ENCODE peak calls at places on chromosome 21, in nine cellular contexts. D is substantia nigra; I is HuH-7; Y is kidney; C is aorta; W is putamen; V is stimulated activated CD4-positive, alpha-beta T cell treated with anti-CD3 and anti-CD28 coated beads, Interleukin-1b, Interleukin-23, amount 100 ng/mL, for 48 hours; B is HEK293T; Q is Caki2. F is an unnamed sample.

GRCh38 chr21:39680216-39680615 is 64.8 kb upstream of the IGSF5 start:
- DNase-seq in D (no peak), I (no peak), Y (no peak), C (no peak), W (no peak), V (no peak), B (no peak), Q (no peak), F (no peak)

GRCh38 chr21:41671859-41672542 is 94.9 kb downstream of the RIPK4 start:
- DNase-seq in D (no peak), I (no peak), Y (no peak), C (no peak), W (no peak), V (no peak), B (no peak), Q (no peak), F (no peak)

GRCh38 chr21:23949493-23949892 is 1657.8 kb downstream of the MRPL39 start:
- DNase-seq in D (no peak), I (no peak), Y (no peak), C (no peak), W (no peak), V (no peak), B (no peak), Q (no peak), F (no peak)

GRCh38 chr21:38365521-38365920 is 108.7 kb downstream of the KCNJ15 start:
- DNase-seq in D (no peak), I (no peak), Y (no peak), C (no peak), W (no peak), V (no peak), B (no peak), Q (no peak), F (no peak)

GRCh38 chr21:17462276-17462981 is 50.4 kb upstream of the CXADR start:
- DNase-seq in D (no peak), I (peak), Y (no peak), C (no peak), W (no peak), V (no peak), B (no peak), Q (peak), F (no peak)

GRCh38 chr21:39422468-39423241 is 22.9 kb downstream of the LCA5L start:
- DNase-seq in D (no peak), I (no peak), Y (no peak), C (no peak), W (no peak), V (no peak), B (no peak), Q (no peak), F (no peak)

GRCh38 chr21:39097981-39098380 is 85.3 kb downstream of the PSMG1 start:
- DNase-seq in D (no peak), I (no peak), Y (no peak), C (no peak), W (no peak), V (no peak), B (no peak), Q (no peak), F (no peak)

GRCh38 chr21:42845296-42845965 is 33.9 kb downstream of the WDR4 start:
- DNase-seq in D (peak), I (no peak), Y (peak), C (no peak), W (peak), V (no peak), B (no peak), Q (no peak), F (no peak)

GRCh38 chr21:32240708-32241433 is 38.0 kb downstream of the MIS18A start:
- DNase-seq in D (no peak), I (no peak), Y (no peak), C (no peak), W (no peak), V (no peak), B (no peak), Q (no peak), F (no peak)

GRCh38 chr21:45868488-45868887 is 113.1 kb upstream of the COL6A1 start:
- DNase-seq in D (no peak), I (no peak), Y (no peak), C (no peak), W (no peak), V (no peak), B (no peak), Q (no peak), F (no peak)

GRCh38 chr21:15090390-15090789 is 25.6 kb upstream of the NRIP1 start:
- DNase-seq in D (no peak), I (no peak), Y (no peak), C (no peak), W (no peak), V (no peak), B (no peak), Q (no peak), F (no peak)

GRCh38 chr21:26445440-26445839 is 127.6 kb downstream of the CYYR1 start:
- DNase-seq in D (no peak), I (no peak), Y (no peak), C (no peak), W (no peak), V (no peak), B (no peak), Q (no peak), F (no peak)

GRCh38 chr21:38241029-38241740 is 15.6 kb upstream of the KCNJ15 start:
- DNase-seq in D (no peak), I (no peak), Y (no peak), C (peak), W (no peak), V (no peak), B (no peak), Q (no peak), F (no peak)

GRCh38 chr21:42149656-42150457 is 69.1 kb upstream of the ABCG1 start:
- DNase-seq in D (no peak), I (no peak), Y (peak), C (no peak), W (no peak), V (no peak), B (no peak), Q (no peak), F (no peak)

GRCh38 chr21:29496337-29496736 is 197.6 kb downstream of the BACH1 start:
- DNase-seq in D (no peak), I (no peak), Y (no peak), C (no peak), W (no peak), V (no peak), B (no peak), Q (no peak), F (no peak)

GRCh38 chr21:34362670-34363069 is 1.1 kb upstream of the KCNE2 start:
- DNase-seq in D (no peak), I (no peak), Y (no peak), C (no peak), W (no peak), V (no peak), B (no peak), Q (no peak), F (no peak)

GRCh38 chr21:43808367-43808766 is 19.0 kb downstream of the RRP1 start:
- DNase-seq in D (no peak), I (no peak), Y (peak), C (no peak), W (no peak), V (no peak), B (no peak), Q (no peak), F (no peak)

GRCh38 chr21:44525431-44526095 is 14.4 kb downstream of the KRTAP10-1 start:
- DNase-seq in D (no peak), I (no peak), Y (peak), C (no peak), W (no peak), V (no peak), B (no peak), Q (no peak), F (no peak)

GRCh38 chr21:15775981-15776380 is 46.2 kb downstream of the USP25 start:
- DNase-seq in D (no peak), I (no peak), Y (no peak), C (no peak), W (no peak), V (no peak), B (no peak), Q (no peak), F (no peak)

GRCh38 chr21:31298618-31299269 is 45.3 kb downstream of the TIAM1 start:
- DNase-seq in D (no peak), I (no peak), Y (no peak), C (no peak), W (no peak), V (no peak), B (no peak), Q (peak), F (no peak)

GRCh38 chr21:44980562-44981489 is 41.0 kb downstream of the SLX9 start:
- DNase-seq in D (no peak), I (no peak), Y (peak), C (no peak), W (no peak), V (no peak), B (no peak), Q (no peak), F (no peak)

GRCh38 chr21:42038826-42039425 is 28.8 kb upstream of the ZBTB21 start:
- DNase-seq in D (no peak), I (no peak), Y (peak), C (no peak), W (no peak), V (no peak), B (no peak), Q (no peak), F (no peak)

GRCh38 chr21:29501451-29501850 is 202.7 kb downstream of the BACH1 start:
- DNase-seq in D (no peak), I (no peak), Y (no peak), C (no peak), W (no peak), V (no peak), B (no peak), Q (peak), F (no peak)

GRCh38 chr21:23639726-23640125 is 1967.6 kb downstream of the MRPL39 start:
- DNase-seq in D (no peak), I (no peak), Y (no peak), C (no peak), W (no peak), V (no peak), B (no peak), Q (no peak), F (no peak)

GRCh38 chr21:38774152-38774551 is 31.6 kb upstream of the ETS2 start:
- DNase-seq in D (no peak), I (no peak), Y (no peak), C (no peak), W (no peak), V (no peak), B (no peak), Q (no peak), F (no peak)

GRCh38 chr21:36902793-36903192 is 63.7 kb downstream of the HLCS start:
- DNase-seq in D (no peak), I (no peak), Y (no peak), C (no peak), W (no peak), V (no peak), B (no peak), Q (peak), F (no peak)

GRCh38 chr21:31894441-31894840 is 21.6 kb downstream of the HUNK start:
- DNase-seq in D (no peak), I (no peak), Y (no peak), C (no peak), W (no peak), V (no peak), B (no peak), Q (no peak), F (no peak)

GRCh38 chr21:43731891-43732711 is 13.2 kb downstream of the PDXK start:
- DNase-seq in D (peak), I (no peak), Y (no peak), C (peak), W (peak), V (no peak), B (no peak), Q (peak), F (no peak)

GRCh38 chr21:28781602-28782274 is 210.9 kb downstream of the LTN1 start:
- DNase-seq in D (no peak), I (peak), Y (no peak), C (no peak), W (no peak), V (no peak), B (peak), Q (peak), F (no peak)

GRCh38 chr21:46551636-46552241 is 53.1 kb downstream of the S100B start:
- DNase-seq in D (no peak), I (no peak), Y (no peak), C (peak), W (no peak), V (peak), B (no peak), Q (no peak), F (no peak)

GRCh38 chr21:42846221-42846620 is 33.1 kb downstream of the WDR4 start:
- DNase-seq in D (no peak), I (no peak), Y (peak), C (no peak), W (no peak), V (no peak), B (no peak), Q (no peak), F (no peak)